ENCODE peak calls at places on chromosomes 7 and 10, in four cellular contexts. D, I, N and Q are unnamed samples.

GRCh38 chr7:94949532-94949931 is 42.1 kb downstream of the PPP1R9A start:
- ATAC-seq in I (no peak), D (no peak), N (no peak), Q (no peak)

GRCh38 chr10:43985941-43986340 is 337.3 kb upstream of the ZNF32 start:
- ATAC-seq in D (no peak), N (no peak), I (no peak), Q (no peak)

GRCh38 chr10:60420991-60421894 is 31.6 kb upstream of the ANK3 start:
- ATAC-seq in D (no peak), I (peak), N (no peak), Q (no peak)

GRCh38 chr10:13891542-13892431 is 305.0 kb downstream of the PRPF18 start:
- ATAC-seq in D (no peak), I (peak), N (peak), Q (peak)

GRCh38 chr7:112503361-112504023 is 22.7 kb downstream of the LSMEM1 start:
- ATAC-seq in D (peak), I (no peak), N (no peak), Q (no peak)

GRCh38 chr10:78920011-78920410 is 148.8 kb upstream of the ZMIZ1 start:
- ATAC-seq in I (no peak), D (no peak), N (no peak), Q (no peak)

GRCh38 chr7:77855371-77856083 is 57.0 kb downstream of the PHTF2 start:
- ATAC-seq in D (no peak), N (peak), I (no peak), Q (no peak)

GRCh38 chr10:32139223-32140073 is 83.2 kb upstream of the KIF5B start:
- ATAC-seq in D (no peak), N (peak), I (peak), Q (peak)

GRCh38 chr10:22606164-22606614 is 108.2 kb downstream of the PIP4K2A start:
- ATAC-seq in N (no peak), I (peak), D (peak), Q (peak)

GRCh38 chr7:134452419-134452827 is 6.5 kb downstream of the AKR1B1 start:
- ATAC-seq in D (no peak), N (no peak), I (no peak), Q (no peak)

GRCh38 chr10:53702489-53702888 is 929.9 kb upstream of the MBL2 start:
- ATAC-seq in I (no peak), N (no peak), D (no peak), Q (no peak)

GRCh38 chr7:34036069-34036920 is 131.0 kb downstream of the BMPER start:
- ATAC-seq in N (no peak), I (no peak), D (no peak), Q (no peak)

GRCh38 chr7:12481722-12482121 is 78.1 kb upstream of the VWDE start:
- ATAC-seq in D (peak), I (no peak), N (no peak), Q (no peak)

GRCh38 chr7:93179173-93179572 is 31.0 kb upstream of the SAMD9L start:
- ATAC-seq in I (no peak), N (no peak), D (no peak), Q (no peak)

GRCh38 chr10:52654201-52654600 is 118.4 kb downstream of the MBL2 start:
- ATAC-seq in I (no peak), D (no peak), N (no peak), Q (no peak)

GRCh38 chr10:10798021-10798420 is 219.7 kb upstream of the CELF2 start:
- ATAC-seq in D (no peak), N (no peak), I (peak), Q (peak)

GRCh38 chr10:17109475-17110207 is 20.0 kb downstream of the CUBN start:
- ATAC-seq in D (no peak), N (no peak), I (no peak), Q (no peak)

GRCh38 chr7:132214452-132214851 is 361.8 kb downstream of the PLXNA4 start:
- ATAC-seq in D (no peak), I (no peak), N (no peak), Q (no peak)

GRCh38 chr7:133061357-133061756 is 20.5 kb downstream of the CHCHD3 start:
- ATAC-seq in N (no peak), D (no peak), I (no peak), Q (no peak)

GRCh38 chr7:151139071-151139521 is 28.4 kb downstream of the GBX1 start:
- ATAC-seq in I (no peak), N (peak), D (no peak), Q (no peak)

DNA sequence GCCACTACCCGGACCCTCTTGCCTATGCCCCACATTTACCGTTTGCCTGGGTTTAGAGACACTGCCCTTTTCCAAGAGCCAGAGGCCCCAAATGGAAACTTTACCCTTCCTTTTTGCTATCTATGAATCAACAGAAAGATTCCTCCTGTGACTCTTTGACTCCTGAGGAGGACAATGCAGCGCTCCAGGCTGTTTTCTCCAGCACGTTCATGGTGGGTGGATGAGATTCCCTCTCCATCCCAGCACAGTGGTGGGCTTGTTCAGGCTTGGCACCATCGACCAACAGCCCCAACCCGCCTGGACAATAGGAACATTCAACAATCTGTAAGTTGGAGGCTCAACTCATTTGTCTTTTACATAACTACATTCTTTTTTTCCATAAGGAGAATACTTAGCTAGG is 55.9 kb downstream of the DLD start:
- ATAC-seq in N (no peak), I (no peak), D (no peak), Q (no peak)
- H3K4me3 ChIP-seq in N (no peak), I (no peak), D (no peak), Q (no peak)

GRCh38 chr10:73940634-73941221 is 29.8 kb downstream of the PLAU start:
- ATAC-seq in N (peak), D (peak), I (peak), Q (peak)
- TF ChIP-seq POLR2AphosphoS5 in N (peak), D (no peak), I (peak), Q (peak)

GRCh38 chr10:100828744-100829102 is 83.3 kb downstream of the PAX2 start:
- ATAC-seq in I (no peak), D (peak), N (no peak), Q (no peak)
- H3K4me3 ChIP-seq in I (peak), D (peak), N (no peak), Q (peak)

GRCh38 chr10:15453462-15453861 is 82.4 kb upstream of the FAM171A1 start:
- ATAC-seq in D (no peak), I (no peak), N (no peak), Q (no peak)

GRCh38 chr10:15452545-15452944 is 81.5 kb upstream of the FAM171A1 start:
- ATAC-seq in I (no peak), D (no peak), N (no peak), Q (no peak)

GRCh38 chr10:15455456-15455855 is 84.4 kb upstream of the FAM171A1 start:
- ATAC-seq in N (no peak), D (no peak), I (no peak), Q (no peak)

GRCh38 chr10:15453921-15454320 is 82.8 kb upstream of the FAM171A1 start:
- ATAC-seq in D (no peak), I (no peak), N (no peak), Q (no peak)

GRCh38 chr10:15451137-15452094 is 80.3 kb upstream of the FAM171A1 start:
- ATAC-seq in D (no peak), I (no peak), N (no peak), Q (no peak)
- TF ChIP-seq POLR2AphosphoS5 in D (no peak), I (no peak), N (no peak), Q (no peak)

DNA sequence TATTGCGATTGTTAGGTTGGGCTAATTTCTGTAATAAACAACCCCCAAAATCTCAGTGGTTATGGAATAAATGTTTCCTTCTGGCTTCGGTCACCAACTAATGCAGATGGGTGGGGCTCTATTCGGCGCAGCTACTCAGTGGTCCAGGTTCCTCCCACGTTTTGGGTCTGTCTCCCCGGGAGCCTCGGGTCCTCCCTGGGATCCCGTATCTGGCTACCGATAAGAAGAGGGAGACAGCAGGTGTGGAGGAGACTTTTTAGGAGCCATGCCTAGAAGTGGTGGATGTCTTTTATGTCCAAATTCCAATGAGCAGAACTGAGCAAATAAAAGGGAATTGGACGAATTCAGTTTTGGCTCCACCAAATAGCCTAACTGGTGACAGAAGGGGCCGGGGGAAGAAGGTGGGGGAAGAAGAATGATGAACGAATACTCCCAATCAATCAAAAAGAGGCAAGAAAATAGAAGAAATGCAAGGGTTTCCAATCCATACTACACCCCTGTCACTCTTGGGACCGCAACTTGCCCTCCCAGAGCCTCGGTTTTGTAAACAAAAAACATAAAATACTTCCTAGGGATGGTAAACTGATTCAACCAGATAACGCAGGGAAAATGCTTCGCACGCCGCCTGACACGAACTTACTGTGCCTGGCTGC is 498 bp upstream of the C10orf53 start:
- ATAC-seq in D (no peak), I (no peak), N (no peak), Q (no peak)
- H3K4me3 ChIP-seq in D (no peak), I (no peak), N (no peak), Q (no peak)

GRCh38 chr7:101941481-101942383 is 124.3 kb downstream of the CUX1 start:
- ATAC-seq in N (peak), I (peak), D (peak), Q (peak)
- TF ChIP-seq POLR2AphosphoS5 in N (no peak), I (peak), D (no peak), Q (peak)

GRCh38 chr10:110269641-110270318 is 34.9 kb downstream of the SMNDC1 start:
- ATAC-seq in N (no peak), D (peak), I (peak), Q (peak)
- H3K4me3 ChIP-seq in N (no peak), D (no peak), I (peak), Q (peak)